ENCODE peak calls at places on chromosomes 13 and 19, in nine cellular contexts. G is choroid plexus epithelial cell; E is ELR; Q is activated CD4-positive, CD25-positive, alpha-beta regulatory T cell; X is COLO829; M is nephron progenitor cell; B is left cardiac atrium; U is iPS-NIHi11; F is astrocyte. T is an unnamed sample.

GRCh38 chr13:58080806-58081205 is 449.3 kb downstream of the PCDH17 start:
- DNase-seq in G (no peak), E (no peak), Q (no peak), X (no peak), M (no peak), B (no peak), U (no peak), F (peak; percentile 30), T (no peak)

GRCh38 chr19:54186351-54186750 is 3.0 kb downstream of the MBOAT7 start:
- DNase-seq in G (no peak), E (no peak), Q (no peak), X (no peak), M (no peak), B (no peak), U (no peak), F (no peak), T (no peak)

GRCh38 chr19:48645652-48646191 is at the start of gene CA11:
- DNase-seq in G (no peak), E (peak; percentile 36), Q (no peak), X (no peak), M (no peak), B (no peak), U (no peak), F (no peak), T (no peak)

GRCh38 chr13:106569233-106570095 is 1.5 kb upstream of the ARGLU1 start:
- DNase-seq in G (no peak), E (peak; percentile 53), Q (no peak), X (no peak), M (no peak), B (no peak), U (no peak), F (no peak), T (no peak)

GRCh38 chr19:4057913-4058695 is 8.6 kb downstream of the ZBTB7A start:
- DNase-seq in G (peak; percentile 86), E (peak; percentile 96), Q (no peak), X (no peak), M (no peak), B (peak; percentile 91), U (no peak), F (peak; percentile 76), T (peak; percentile 80)

GRCh38 chr19:48741222-48741999 is 1.0 kb upstream of the RASIP1 start:
- DNase-seq in G (no peak), E (no peak), Q (no peak), X (peak; percentile 42), M (peak; percentile 79), B (peak; percentile 77), U (peak; percentile 77), F (no peak), T (peak; percentile 74)

GRCh38 chr19:32998722-32999121 is 26.7 kb downstream of the FAAP24 start:
- DNase-seq in G (no peak), E (no peak), Q (no peak), X (no peak), M (no peak), B (no peak), U (no peak), F (no peak), T (no peak)

GRCh38 chr13:111339366-111340143 is 19.1 kb downstream of the TEX29 start:
- DNase-seq in G (no peak), E (no peak), Q (no peak), X (no peak), M (no peak), B (no peak), U (no peak), F (no peak), T (peak; percentile 23)

GRCh38 chr19:18292810-18293641 is 11.6 kb upstream of the JUND start:
- DNase-seq in G (peak; percentile 82), E (peak; percentile 79), Q (no peak), X (peak; percentile 53), M (peak; percentile 79), B (peak; percentile 87), U (peak; percentile 90), F (peak; percentile 72), T (peak; percentile 82)

GRCh38 chr19:43691755-43692154 is 21.8 kb upstream of the PLAUR start:
- DNase-seq in G (no peak), E (no peak), Q (no peak), X (no peak), M (no peak), B (no peak), U (no peak), F (no peak), T (no peak)

GRCh38 chr13:113939129-113939904 is 34.6 kb downstream of the C13orf46 start:
- DNase-seq in G (no peak), E (no peak), Q (no peak), X (no peak), M (no peak), B (no peak), U (no peak), F (no peak), T (no peak)

GRCh38 chr19:51473009-51473707 is 5.2 kb upstream of the CEACAM18 start:
- DNase-seq in G (peak; percentile 82), E (peak; percentile 72), Q (peak; percentile 54), X (peak; percentile 41), M (peak; percentile 77), B (peak; percentile 77), U (peak; percentile 75), F (peak; percentile 3), T (peak; percentile 90)

GRCh38 chr19:55437410-55437809 is 5.7 kb downstream of the SHISA7 start:
- DNase-seq in G (peak; percentile 74), E (peak; percentile 72), Q (no peak), X (peak; percentile 77), M (peak; percentile 93), B (peak; percentile 54), U (peak; percentile 90), F (peak; percentile 31), T (no peak)

GRCh38 chr19:9431475-9431874 is 3.9 kb downstream of the ZNF266 start:
- DNase-seq in G (peak; percentile 68), E (peak; percentile 43), Q (peak; percentile 3), X (peak; percentile 28), M (peak; percentile 36), B (no peak), U (peak; percentile 56), F (no peak), T (no peak)

GRCh38 chr13:31042501-31043165 is 110.2 kb downstream of the TEX26 start:
- DNase-seq in G (no peak), E (no peak), Q (no peak), X (no peak), M (no peak), B (no peak), U (no peak), F (no peak), T (no peak)

GRCh38 chr19:2083174-2083854 is 12.8 kb downstream of the MOB3A start:
- DNase-seq in G (no peak), E (no peak), Q (peak; percentile 49), X (no peak), M (no peak), B (peak; percentile 52), U (no peak), F (no peak), T (peak; percentile 80)

GRCh38 chr13:99467764-99468163 is 33.5 kb upstream of the TM9SF2 start:
- DNase-seq in G (peak; percentile 66), E (peak; percentile 60), Q (no peak), X (no peak), M (no peak), B (no peak), U (no peak), F (peak; percentile 59), T (no peak)

GRCh38 chr13:87975035-87975434 is 303.9 kb downstream of the SLITRK5 start:
- DNase-seq in G (peak; percentile 1), E (peak; percentile 30), Q (no peak), X (no peak), M (no peak), B (no peak), U (no peak), F (no peak), T (no peak)

GRCh38 chr13:74136089-74136658 is 2.0 kb upstream of the KLF12 start:
- DNase-seq in G (peak; percentile 83), E (peak; percentile 57), Q (no peak), X (no peak), M (peak; percentile 53), B (peak; percentile 42), U (peak; percentile 12), F (peak; percentile 53), T (peak; percentile 13)

GRCh38 chr19:51259348-51260245 is 8.7 kb downstream of the SIGLECL1 start:
- DNase-seq in G (peak; percentile 67), E (peak; percentile 42), Q (peak; percentile 37), X (peak; percentile 48), M (peak; percentile 37), B (no peak), U (peak; percentile 66), F (no peak), T (no peak)

GRCh38 chr19:41430907-41431306 is 3.7 kb upstream of the B3GNT8 start:
- DNase-seq in G (no peak), E (peak; percentile 27), Q (no peak), X (no peak), M (no peak), B (no peak), U (no peak), F (no peak), T (no peak)

GRCh38 chr19:50432658-50433057 is at the start of gene MYBPC2:
- DNase-seq in G (peak; percentile 69), E (no peak), Q (no peak), X (no peak), M (no peak), B (no peak), U (peak; percentile 39), F (no peak), T (no peak)

GRCh38 chr19:42563352-42564210 is 31.1 kb downstream of the CEACAM8 start:
- DNase-seq in G (peak; percentile 72), E (peak; percentile 61), Q (no peak), X (peak; percentile 70), M (peak; percentile 42), B (no peak), U (peak; percentile 82), F (peak; percentile 28), T (no peak)

GRCh38 chr13:41139296-41139966 is 6.8 kb upstream of the KBTBD6 start:
- DNase-seq in G (no peak), E (peak; percentile 65), Q (no peak), X (peak; percentile 18), M (no peak), B (no peak), U (no peak), F (peak; percentile 26), T (no peak)

GRCh38 chr19:54415901-54416621 is 797 bp downstream of the TTYH1 start:
- DNase-seq in G (no peak), E (no peak), Q (no peak), X (no peak), M (no peak), B (no peak), U (peak; percentile 23), F (no peak), T (no peak)

GRCh38 chr13:38743499-38743898 is 56.6 kb downstream of the FREM2 start:
- DNase-seq in G (no peak), E (no peak), Q (no peak), X (no peak), M (no peak), B (no peak), U (no peak), F (no peak), T (no peak)

GRCh38 chr19:30111051-30111450 is 169.0 kb downstream of the URI1 start:
- DNase-seq in G (no peak), E (no peak), Q (no peak), X (no peak), M (no peak), B (no peak), U (no peak), F (no peak), T (no peak)

GRCh38 chr19:38061294-38061693 is 154.3 kb downstream of the SIPA1L3 start:
- DNase-seq in G (peak; percentile 80), E (peak; percentile 90), Q (no peak), X (no peak), M (no peak), B (no peak), U (no peak), F (peak; percentile 79), T (no peak)

GRCh38 chr19:48006762-48007161 is 12.3 kb downstream of the ELSPBP1 start:
- DNase-seq in G (peak; percentile 3), E (peak; percentile 15), Q (no peak), X (no peak), M (no peak), B (no peak), U (peak; percentile 33), F (no peak), T (no peak)

GRCh38 chr19:29467824-29468401 is 57.9 kb upstream of the VSTM2B start:
- DNase-seq in G (peak; percentile 2), E (peak; percentile 62), Q (no peak), X (no peak), M (peak; percentile 27), B (no peak), U (peak; percentile 38), F (no peak), T (no peak)